ENCODE peak calls at places on chromosomes 4 and X, in seven cellular contexts. One of them, this sample, is unnamed.

GRCh38 chr4:153758136-153758535 is 1.7 kb downstream of the RNF175 start:
- DNase-seq in heart left ventricle: no peak
- DNase-seq in pancreas: no peak
- DNase-seq in psoas muscle: no peak
- DNase-seq in CD8-positive, alpha-beta T cell: no peak
- DNase-seq in upper lobe of right lung: no peak
- DNase-seq in OCI-LY7: no peak
- DNase-seq in this sample: no peak

GRCh38 chrX:134721766-134722532 is 63.7 kb upstream of the PLAC1 start:
- DNase-seq in pancreas: no peak
- DNase-seq in psoas muscle: no peak
- DNase-seq in upper lobe of right lung: no peak
- DNase-seq in heart left ventricle: no peak
- DNase-seq in CD8-positive, alpha-beta T cell: no peak
- DNase-seq in OCI-LY7: no peak
- DNase-seq in this sample: no peak

GRCh38 chr4:110510955-110511544 is 35.1 kb downstream of the ENPEP start:
- DNase-seq in CD8-positive, alpha-beta T cell: no peak
- DNase-seq in heart left ventricle: no peak
- DNase-seq in pancreas: no peak
- DNase-seq in psoas muscle: no peak
- DNase-seq in upper lobe of right lung: no peak
- DNase-seq in OCI-LY7: peak; percentile 77
- DNase-seq in this sample: no peak

GRCh38 chr4:173182403-173182802 is 13.8 kb downstream of the GALNT7 start:
- DNase-seq in heart left ventricle: no peak
- DNase-seq in psoas muscle: no peak
- DNase-seq in CD8-positive, alpha-beta T cell: no peak
- DNase-seq in pancreas: no peak
- DNase-seq in upper lobe of right lung: no peak
- DNase-seq in OCI-LY7: no peak
- DNase-seq in this sample: no peak

GRCh38 chr4:9870165-9870564 is 88.7 kb downstream of the DRD5 start:
- DNase-seq in upper lobe of right lung: no peak
- DNase-seq in CD8-positive, alpha-beta T cell: no peak
- DNase-seq in pancreas: no peak
- DNase-seq in OCI-LY7: no peak
- DNase-seq in psoas muscle: no peak
- DNase-seq in heart left ventricle: no peak
- DNase-seq in this sample: no peak

GRCh38 chr4:167282171-167282864 is 48.0 kb upstream of the SPOCK3 start:
- DNase-seq in heart left ventricle: no peak
- DNase-seq in upper lobe of right lung: no peak
- DNase-seq in CD8-positive, alpha-beta T cell: no peak
- DNase-seq in pancreas: no peak
- DNase-seq in OCI-LY7: no peak
- DNase-seq in psoas muscle: no peak
- DNase-seq in this sample: no peak

GRCh38 chr4:17805580-17805979 is 5.0 kb downstream of the DCAF16 start:
- DNase-seq in CD8-positive, alpha-beta T cell: no peak
- DNase-seq in heart left ventricle: no peak
- DNase-seq in upper lobe of right lung: no peak
- DNase-seq in OCI-LY7: no peak
- DNase-seq in psoas muscle: no peak
- DNase-seq in pancreas: no peak
- DNase-seq in this sample: no peak

GRCh38 chrX:20742106-20742505 is 475.4 kb upstream of the RPS6KA3 start:
- DNase-seq in upper lobe of right lung: no peak
- DNase-seq in OCI-LY7: no peak
- DNase-seq in heart left ventricle: no peak
- DNase-seq in psoas muscle: no peak
- DNase-seq in CD8-positive, alpha-beta T cell: no peak
- DNase-seq in pancreas: no peak
- DNase-seq in this sample: no peak

GRCh38 chr4:8653326-8654000 is 60.9 kb downstream of the CPZ start:
- DNase-seq in heart left ventricle: no peak
- DNase-seq in OCI-LY7: no peak
- DNase-seq in CD8-positive, alpha-beta T cell: no peak
- DNase-seq in psoas muscle: no peak
- DNase-seq in pancreas: no peak
- DNase-seq in upper lobe of right lung: peak; percentile 44
- DNase-seq in this sample: peak; percentile 65

GRCh38 chrX:154121207-154121606 is 22.8 kb upstream of the OPN1LW start:
- DNase-seq in heart left ventricle: no peak
- DNase-seq in OCI-LY7: no peak
- DNase-seq in psoas muscle: no peak
- DNase-seq in pancreas: no peak
- DNase-seq in upper lobe of right lung: no peak
- DNase-seq in CD8-positive, alpha-beta T cell: no peak
- DNase-seq in this sample: no peak

GRCh38 chr4:53633608-53634007 is 42.3 kb upstream of the LNX1 start:
- DNase-seq in upper lobe of right lung: no peak
- DNase-seq in OCI-LY7: no peak
- DNase-seq in CD8-positive, alpha-beta T cell: no peak
- DNase-seq in psoas muscle: peak; percentile 61
- DNase-seq in pancreas: no peak
- DNase-seq in heart left ventricle: no peak
- DNase-seq in this sample: no peak

GRCh38 chr4:4762909-4763814 is 96.3 kb upstream of the MSX1 start:
- DNase-seq in heart left ventricle: no peak
- DNase-seq in upper lobe of right lung: peak; percentile 12
- DNase-seq in psoas muscle: no peak
- DNase-seq in pancreas: no peak
- DNase-seq in CD8-positive, alpha-beta T cell: no peak
- DNase-seq in OCI-LY7: no peak
- DNase-seq in this sample: no peak

GRCh38 chrX:108312938-108313337 is 125.3 kb downstream of the COL4A6 start:
- DNase-seq in psoas muscle: peak; percentile 79
- DNase-seq in heart left ventricle: peak; percentile 74
- DNase-seq in OCI-LY7: no peak
- DNase-seq in upper lobe of right lung: no peak
- DNase-seq in CD8-positive, alpha-beta T cell: no peak
- DNase-seq in pancreas: no peak
- DNase-seq in this sample: no peak

GRCh38 chr4:154126276-154126675 is 337.4 kb upstream of the SFRP2 start:
- DNase-seq in upper lobe of right lung: no peak
- DNase-seq in pancreas: no peak
- DNase-seq in OCI-LY7: no peak
- DNase-seq in CD8-positive, alpha-beta T cell: no peak
- DNase-seq in heart left ventricle: no peak
- DNase-seq in psoas muscle: no peak
- DNase-seq in this sample: no peak

GRCh38 chr4:150006197-150006596 is 72.0 kb upstream of the DCLK2 start:
- DNase-seq in heart left ventricle: no peak
- DNase-seq in upper lobe of right lung: no peak
- DNase-seq in pancreas: no peak
- DNase-seq in OCI-LY7: no peak
- DNase-seq in psoas muscle: no peak
- DNase-seq in CD8-positive, alpha-beta T cell: no peak
- DNase-seq in this sample: no peak

DNA sequence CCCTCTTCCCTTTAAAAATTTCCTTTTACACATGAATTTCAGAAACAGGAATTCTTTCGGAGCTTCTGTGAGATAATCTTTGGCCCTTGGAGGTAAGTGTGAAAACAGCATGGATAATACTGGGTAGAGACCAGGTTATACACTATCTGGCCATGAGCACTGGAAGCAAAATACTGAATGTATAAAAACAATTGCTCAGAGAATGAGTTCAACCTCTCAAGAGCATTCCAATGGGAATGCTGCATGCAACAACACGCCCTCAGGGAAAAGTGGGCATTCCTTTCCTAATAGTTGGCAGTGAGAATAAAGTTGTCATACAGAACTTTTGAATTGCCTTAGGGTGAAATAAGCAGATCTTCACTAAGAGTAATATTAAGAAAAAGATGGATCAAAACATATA is 574.8 kb upstream of the DIPK2B start:
- DNase-seq in pancreas: no peak
- DNase-seq in CD8-positive, alpha-beta T cell: no peak
- DNase-seq in OCI-LY7: no peak
- DNase-seq in heart left ventricle: no peak
- DNase-seq in psoas muscle: no peak
- DNase-seq in upper lobe of right lung: no peak
- DNase-seq in this sample: no peak
- H3K27ac ChIP-seq in pancreas: no peak overlapping the region
- H3K27ac ChIP-seq in CD8-positive, alpha-beta T cell: no peak overlapping the region
- H3K27ac ChIP-seq in OCI-LY7: no peak overlapping the region
- H3K27ac ChIP-seq in heart left ventricle: no peak overlapping the region
- H3K27ac ChIP-seq in psoas muscle: no peak overlapping the region
- H3K27ac ChIP-seq in upper lobe of right lung: no peak overlapping the region
- H3K27ac ChIP-seq in this sample: no peak overlapping the region

GRCh38 chrX:132592880-132593279 is 104.0 kb upstream of the MBNL3 start:
- DNase-seq in pancreas: no peak
- DNase-seq in heart left ventricle: no peak
- DNase-seq in upper lobe of right lung: no peak
- DNase-seq in OCI-LY7: peak; percentile 22
- DNase-seq in CD8-positive, alpha-beta T cell: no peak
- DNase-seq in psoas muscle: no peak
- DNase-seq in this sample: no peak
- TF ChIP-seq CTCF in pancreas: peak; percentile 23
- TF ChIP-seq CTCF in heart left ventricle: peak; percentile 38
- TF ChIP-seq CTCF in upper lobe of right lung: peak; percentile 34
- TF ChIP-seq CTCF in OCI-LY7: peak; percentile 63
- TF ChIP-seq CTCF in CD8-positive, alpha-beta T cell: no peak
- TF ChIP-seq CTCF in psoas muscle: peak; percentile 31
- TF ChIP-seq CTCF in this sample: no peak

GRCh38 chrX:8273451-8273894 is 102.4 kb upstream of the VCX2 start:
- DNase-seq in psoas muscle: no peak
- DNase-seq in upper lobe of right lung: no peak
- DNase-seq in heart left ventricle: no peak
- DNase-seq in pancreas: no peak
- DNase-seq in CD8-positive, alpha-beta T cell: no peak
- DNase-seq in OCI-LY7: no peak
- DNase-seq in this sample: no peak

GRCh38 chrX:8274166-8274565 is 103.1 kb upstream of the VCX2 start:
- DNase-seq in psoas muscle: no peak
- DNase-seq in pancreas: no peak
- DNase-seq in upper lobe of right lung: no peak
- DNase-seq in OCI-LY7: no peak
- DNase-seq in heart left ventricle: no peak
- DNase-seq in CD8-positive, alpha-beta T cell: no peak
- DNase-seq in this sample: no peak

DNA sequence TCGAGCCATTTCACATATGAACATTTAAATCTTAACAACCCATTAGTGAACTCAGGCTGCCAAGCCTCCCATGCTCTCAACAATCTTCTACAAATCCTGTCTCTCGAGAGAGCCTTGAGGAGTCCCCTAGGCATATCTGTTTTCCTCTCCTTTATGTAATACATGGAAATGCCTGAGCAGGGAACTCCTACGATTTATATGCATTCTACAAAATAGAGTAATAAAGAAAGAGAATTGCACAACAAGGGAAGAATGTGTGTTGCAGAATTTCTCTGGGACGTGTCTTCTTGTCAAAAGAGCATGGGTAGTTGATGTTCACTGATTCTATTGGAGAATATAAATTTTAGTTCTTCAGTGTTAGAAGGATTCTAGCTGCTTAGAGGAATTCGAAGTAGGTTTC is 101.8 kb upstream of the VCX2 start:
- DNase-seq in OCI-LY7: no peak
- DNase-seq in psoas muscle: no peak
- DNase-seq in heart left ventricle: no peak
- DNase-seq in upper lobe of right lung: no peak
- DNase-seq in pancreas: no peak
- DNase-seq in CD8-positive, alpha-beta T cell: no peak
- DNase-seq in this sample: no peak
- H3K27ac ChIP-seq in OCI-LY7: no peak overlapping the region
- H3K27ac ChIP-seq in psoas muscle: no peak overlapping the region
- H3K27ac ChIP-seq in heart left ventricle: no peak overlapping the region
- H3K27ac ChIP-seq in upper lobe of right lung: no peak overlapping the region
- H3K27ac ChIP-seq in pancreas: no peak overlapping the region
- H3K27ac ChIP-seq in CD8-positive, alpha-beta T cell: no peak overlapping the region
- H3K27ac ChIP-seq in this sample: no peak overlapping the region

GRCh38 chr4:24843121-24843520 is 47.7 kb downstream of the SOD3 start:
- DNase-seq in psoas muscle: no peak
- DNase-seq in OCI-LY7: no peak
- DNase-seq in upper lobe of right lung: no peak
- DNase-seq in pancreas: no peak
- DNase-seq in CD8-positive, alpha-beta T cell: no peak
- DNase-seq in heart left ventricle: no peak
- DNase-seq in this sample: no peak

GRCh38 chr4:24840362-24840761 is 45.0 kb downstream of the SOD3 start:
- DNase-seq in pancreas: no peak
- DNase-seq in heart left ventricle: no peak
- DNase-seq in OCI-LY7: no peak
- DNase-seq in upper lobe of right lung: no peak
- DNase-seq in psoas muscle: no peak
- DNase-seq in CD8-positive, alpha-beta T cell: no peak
- DNase-seq in this sample: no peak

GRCh38 chr4:24842356-24842755 is 47.0 kb downstream of the SOD3 start:
- DNase-seq in CD8-positive, alpha-beta T cell: no peak
- DNase-seq in pancreas: no peak
- DNase-seq in psoas muscle: no peak
- DNase-seq in heart left ventricle: no peak
- DNase-seq in upper lobe of right lung: no peak
- DNase-seq in OCI-LY7: no peak
- DNase-seq in this sample: no peak

GRCh38 chr4:24837781-24838180 is 42.4 kb downstream of the SOD3 start:
- DNase-seq in pancreas: no peak
- DNase-seq in upper lobe of right lung: no peak
- DNase-seq in CD8-positive, alpha-beta T cell: no peak
- DNase-seq in OCI-LY7: no peak
- DNase-seq in psoas muscle: no peak
- DNase-seq in heart left ventricle: no peak
- DNase-seq in this sample: no peak

DNA sequence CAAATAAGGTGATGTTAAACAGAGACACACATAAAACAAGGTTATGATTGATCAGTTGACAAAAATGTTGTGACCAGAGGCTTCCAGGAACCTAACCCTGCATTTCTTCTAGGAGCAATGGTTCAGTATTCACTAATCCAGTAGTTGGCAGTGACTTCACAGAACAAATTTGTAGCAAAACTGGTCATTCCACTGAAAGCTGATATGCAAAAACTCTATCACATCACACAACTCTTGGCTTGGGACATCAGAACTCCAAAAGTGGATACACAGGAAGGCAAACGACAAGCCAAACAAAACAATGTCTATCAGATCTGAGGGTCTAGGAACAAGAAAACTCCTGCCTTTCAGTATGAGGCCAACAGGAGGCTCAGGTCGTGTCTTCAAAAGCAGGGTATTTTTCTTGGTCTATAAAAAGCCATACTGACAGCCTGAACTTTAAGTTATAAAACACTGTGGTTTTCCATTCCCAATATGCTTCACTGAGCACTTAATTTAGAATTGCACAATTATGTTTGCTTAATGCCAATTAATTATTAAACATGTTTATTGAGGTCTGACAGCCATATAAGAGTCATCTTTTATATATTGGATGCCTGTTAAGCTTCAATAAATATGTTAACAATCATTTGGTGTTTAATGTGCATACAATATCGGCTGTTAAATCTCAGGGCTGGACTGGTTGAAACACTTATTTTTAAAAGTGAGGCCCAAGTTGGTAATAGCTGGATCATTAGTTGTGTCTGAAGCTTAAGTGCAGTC is 45.6 kb downstream of the SOD3 start:
- DNase-seq in heart left ventricle: no peak
- DNase-seq in upper lobe of right lung: no peak
- DNase-seq in pancreas: no peak
- DNase-seq in CD8-positive, alpha-beta T cell: no peak
- DNase-seq in psoas muscle: no peak
- DNase-seq in OCI-LY7: no peak
- DNase-seq in this sample: no peak
- TF ChIP-seq CTCF in heart left ventricle: no peak
- TF ChIP-seq CTCF in upper lobe of right lung: no peak
- TF ChIP-seq CTCF in pancreas: no peak
- TF ChIP-seq CTCF in CD8-positive, alpha-beta T cell: no peak
- TF ChIP-seq CTCF in psoas muscle: no peak
- TF ChIP-seq CTCF in OCI-LY7: no peak
- TF ChIP-seq CTCF in this sample: no peak

This sample was measured in coronary artery.